ENCODE peak calls at places on chromosomes 11 and 22, in eight cellular contexts. D, S, U, Z, X, P, T and Q are unnamed samples.

GRCh38 chr22:22533863-22534262 is 13.8 kb upstream of the ZNF280A start:
- DNase-seq in D (no peak), S (no peak), U (no peak), Z (no peak), X (no peak), P (no peak), T (no peak), Q (no peak)

GRCh38 chr11:102286292-102286691 is 31.0 kb upstream of the BIRC3 start:
- DNase-seq in D (no peak), S (no peak), U (no peak), Z (no peak), X (no peak), P (no peak), T (no peak), Q (no peak)

GRCh38 chr11:111299111-111300026 is 1.0 kb downstream of the POU2AF3 start:
- DNase-seq in D (peak; percentile 60), S (no peak), U (peak; percentile 31), Z (peak; percentile 74), X (peak; percentile 23), P (peak; percentile 47), T (peak; percentile 54), Q (peak; percentile 25)

GRCh38 chr22:42967933-42968332 is 47.0 kb downstream of the PACSIN2 start:
- DNase-seq in D (no peak), S (peak; percentile 92), U (peak; percentile 48), Z (peak; percentile 72), X (no peak), P (no peak), T (no peak), Q (peak; percentile 74)

GRCh38 chr22:47307326-47307725 is 544.9 kb downstream of the TBC1D22A start:
- DNase-seq in D (peak; percentile 41), S (peak; percentile 29), U (no peak), Z (peak; percentile 30), X (peak; percentile 57), P (no peak), T (no peak), Q (no peak)

GRCh38 chr11:58525037-58525614 is 17.2 kb upstream of the OR5B21 start:
- DNase-seq in D (no peak), S (no peak), U (peak; percentile 63), Z (no peak), X (no peak), P (no peak), T (no peak), Q (no peak)

GRCh38 chr11:106996691-106997090 is 21.6 kb downstream of the GUCY1A2 start:
- DNase-seq in D (no peak), S (no peak), U (no peak), Z (no peak), X (no peak), P (no peak), T (no peak), Q (no peak)

GRCh38 chr11:86040919-86041318 is 28.0 kb downstream of the PICALM start:
- DNase-seq in D (no peak), S (no peak), U (no peak), Z (no peak), X (no peak), P (no peak), T (no peak), Q (no peak)

GRCh38 chr11:61671527-61671926 is 8.7 kb upstream of the DAGLA start:
- DNase-seq in D (peak; percentile 51), S (no peak), U (no peak), Z (no peak), X (no peak), P (no peak), T (no peak), Q (no peak)

GRCh38 chr11:123052884-123053721 is 8.8 kb downstream of the HSPA8 start:
- DNase-seq in D (no peak), S (no peak), U (no peak), Z (peak; percentile 46), X (no peak), P (no peak), T (no peak), Q (no peak)
- TF ChIP-seq POLR2A in D (no peak), S (no peak), U (no peak), Z (no peak), X (peak; percentile 51), P (no peak), T (no peak), Q (no peak)

GRCh38 chr22:46084943-46085830 is 65.1 kb upstream of the PPARA start:
- DNase-seq in D (peak; percentile 79), S (peak; percentile 97), U (no peak), Z (peak; percentile 90), X (no peak), P (peak; percentile 91), T (peak; percentile 75), Q (peak; percentile 90)

GRCh38 chr22:46087816-46088277 is 62.5 kb upstream of the PPARA start:
- DNase-seq in D (peak; percentile 67), S (peak; percentile 98), U (peak; percentile 39), Z (peak; percentile 97), X (peak; percentile 86), P (peak; percentile 85), T (peak; percentile 93), Q (peak; percentile 95)

GRCh38 chr22:46085831-46086576 is 64.3 kb upstream of the PPARA start:
- DNase-seq in D (peak; percentile 90), S (peak; percentile 97), U (no peak), Z (peak; percentile 77), X (no peak), P (peak; percentile 82), T (peak; percentile 58), Q (peak; percentile 84)

GRCh38 chr22:46087336-46087690 is 63.0 kb upstream of the PPARA start:
- DNase-seq in D (no peak), S (no peak), U (no peak), Z (no peak), X (no peak), P (no peak), T (no peak), Q (no peak)

GRCh38 chr22:46086577-46087335 is 63.6 kb upstream of the PPARA start:
- DNase-seq in D (no peak), S (peak; percentile 88), U (no peak), Z (peak; percentile 67), X (peak; percentile 29), P (no peak), T (peak; percentile 13), Q (peak; percentile 61)
- H3K4me3 ChIP-seq in D (peak overlapping the region; percentile 52), S (no peak overlapping the region), U (no peak overlapping the region), Z (no peak overlapping the region), X (no peak overlapping the region), P (peak overlapping the region; percentile 17), T (peak overlapping the region; percentile 32), Q (no peak overlapping the region)

GRCh38 chr11:132982769-132983168 is 549.5 kb downstream of the OPCML start:
- DNase-seq in D (no peak), S (no peak), U (no peak), Z (no peak), X (no peak), P (no peak), T (no peak), Q (no peak)
- TF ChIP-seq POLR2A in D (no peak), S (no peak), U (no peak), Z (no peak), X (no peak), P (no peak), T (no peak), Q (no peak)

GRCh38 chr22:30574095-30574981 is at the start of gene GAL3ST1:
- DNase-seq in D (peak; percentile 58), S (no peak), U (no peak), Z (no peak), X (no peak), P (no peak), T (no peak), Q (no peak)

GRCh38 chr22:30575859-30576258 is 1.4 kb upstream of the GAL3ST1 start:
- DNase-seq in D (no peak), S (no peak), U (no peak), Z (no peak), X (no peak), P (peak; percentile 23), T (no peak), Q (no peak)

GRCh38 chr22:30573594-30574094 is 821 bp downstream of the GAL3ST1 start:
- DNase-seq in D (no peak), S (no peak), U (no peak), Z (no peak), X (no peak), P (no peak), T (no peak), Q (peak; percentile 26)

GRCh38 chr22:30572840-30573593 is 1.4 kb downstream of the GAL3ST1 start:
- DNase-seq in D (peak; percentile 41), S (no peak), U (no peak), Z (no peak), X (no peak), P (no peak), T (no peak), Q (no peak)

DNA sequence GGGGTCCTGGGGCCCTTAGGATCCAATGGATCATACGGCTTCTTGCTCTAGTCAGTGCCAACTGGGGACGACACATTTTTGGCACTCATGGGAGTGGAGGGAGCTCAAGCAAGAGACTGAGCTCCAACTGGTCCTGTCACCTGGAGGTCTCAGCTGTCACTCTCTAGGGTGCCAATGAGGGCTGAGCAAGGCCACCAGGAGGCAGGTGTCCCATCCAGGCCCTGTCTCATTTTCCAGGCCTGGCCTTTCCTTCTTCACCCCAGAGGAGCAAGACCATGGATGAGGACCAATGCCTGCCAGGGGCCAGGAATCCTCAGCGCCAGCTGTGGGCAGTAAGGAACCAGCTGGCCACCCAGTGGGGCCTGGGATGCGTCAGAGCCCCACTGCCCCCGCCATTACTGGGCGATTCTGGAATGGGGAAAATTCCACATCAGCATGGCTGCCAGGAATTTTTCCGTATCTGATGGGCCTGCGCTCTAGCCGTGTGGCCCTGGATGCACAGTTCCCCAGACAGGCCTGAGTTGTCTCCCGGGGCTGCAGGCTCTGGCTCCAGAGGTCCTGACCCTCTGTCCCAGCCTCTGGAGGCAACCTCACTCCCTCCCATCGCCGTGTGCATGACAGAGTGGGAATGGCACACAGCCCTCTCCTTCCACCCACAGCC is 676 bp upstream of the GAL3ST1 start:
- DNase-seq in D (no peak), S (no peak), U (no peak), Z (peak; percentile 57), X (peak; percentile 70), P (peak; percentile 45), T (no peak), Q (no peak)
- H3K4me3 ChIP-seq in D (peak overlapping the region; percentile 56), S (no peak overlapping the region), U (no peak overlapping the region), Z (no peak overlapping the region), X (no peak overlapping the region), P (no peak overlapping the region), T (peak overlapping the region; percentile 17), Q (no peak overlapping the region)

DNA sequence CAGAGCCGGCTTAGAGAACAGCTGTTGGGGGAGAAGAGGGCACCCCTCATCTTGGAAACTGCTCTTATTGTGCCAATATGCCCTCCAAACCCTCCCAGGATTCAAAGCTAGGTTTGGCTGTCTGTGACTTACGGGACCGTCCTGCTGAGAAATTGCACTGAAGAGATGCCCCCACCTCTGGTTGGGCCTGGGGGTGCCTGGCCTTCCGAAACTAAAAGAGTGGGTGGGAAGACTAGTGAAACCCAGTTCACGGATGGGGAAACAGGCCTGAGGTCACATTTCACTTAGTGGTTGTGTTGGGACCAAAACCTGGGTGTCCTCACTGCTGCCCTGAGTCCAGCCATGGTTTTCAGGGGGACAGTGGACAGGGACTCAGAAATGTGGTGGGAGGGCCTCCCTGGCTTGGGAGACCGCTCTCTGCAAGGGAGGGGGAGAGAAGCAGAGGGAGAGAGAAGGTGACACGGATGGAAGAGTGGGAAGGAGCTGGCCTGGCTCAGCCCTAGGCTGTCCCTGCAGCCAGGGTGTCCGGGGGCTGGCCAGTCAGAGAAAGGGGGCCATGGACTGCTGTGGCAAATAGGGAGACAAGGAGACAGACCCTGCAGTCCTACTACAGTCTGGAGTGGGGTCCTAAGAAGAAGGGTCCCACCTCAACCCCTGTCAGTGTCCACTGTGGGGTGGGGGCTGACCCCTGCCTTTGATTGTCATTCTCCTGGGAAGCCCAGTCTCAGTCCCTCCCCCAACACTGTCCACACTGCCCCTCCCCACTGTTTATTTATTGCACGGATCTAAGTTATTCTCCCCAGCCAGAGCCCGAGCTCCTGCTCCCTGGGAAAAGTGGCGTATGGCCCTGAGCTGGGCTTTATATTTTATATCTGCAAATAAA is 13.6 kb downstream of the MAFF start:
- DNase-seq in D (no peak), S (no peak), U (no peak), Z (no peak), X (no peak), P (no peak), T (no peak), Q (no peak)
- TF ChIP-seq POLR2A in D (no peak), S (no peak), U (no peak), Z (no peak), X (peak; percentile 13), P (no peak), T (no peak), Q (no peak)